ENCODE peak calls at places on chromosome 9, in four cellular contexts. O is GM12878, P is K562, U is HepG2. B is an unnamed sample.

GRCh38 chr9:104093647-104094533 is at the start of gene SMC2:
- DNase-seq in O (peak; percentile 85), P (peak; percentile 93), U (peak; percentile 83), B (peak; percentile 84)

GRCh38 chr9:87567047-87567446 is 69.4 kb downstream of the DAPK1 start:
- DNase-seq in O (no peak), P (no peak), U (no peak), B (no peak)

GRCh38 chr9:73155389-73155788 is 3.7 kb downstream of the ANXA1 start:
- DNase-seq in O (no peak), P (no peak), U (no peak), B (no peak)

GRCh38 chr9:111094433-111095421 is 56.5 kb upstream of the LPAR1 start:
- DNase-seq in O (peak; percentile 9), P (no peak), U (no peak), B (peak; percentile 90)

GRCh38 chr9:68651280-68651893 is 53.7 kb upstream of the PIP5K1B start:
- DNase-seq in O (no peak), P (peak; percentile 14), U (no peak), B (no peak)

GRCh38 chr9:71941060-71941568 is 29.7 kb downstream of the C9orf85 start:
- DNase-seq in O (no peak), P (no peak), U (no peak), B (peak; percentile 60)

GRCh38 chr9:3916984-3917383 is 382.9 kb downstream of the GLIS3 start:
- DNase-seq in O (no peak), P (no peak), U (no peak), B (peak; percentile 82)

GRCh38 chr9:97411789-97412627 is at the start of gene TDRD7:
- DNase-seq in O (peak; percentile 50), P (peak; percentile 92), U (peak; percentile 65), B (peak; percentile 75)

GRCh38 chr9:30505311-30505710 is 1879.1 kb upstream of the ACO1 start:
- DNase-seq in O (no peak), P (no peak), U (no peak), B (no peak)

GRCh38 chr9:19660019-19660418 is 128.8 kb downstream of the SLC24A2 start:
- DNase-seq in O (no peak), P (no peak), U (no peak), B (no peak)

GRCh38 chr9:100213730-100214477 is 114.9 kb downstream of the INVS start:
- DNase-seq in O (no peak), P (peak; percentile 27), U (no peak), B (peak; percentile 88)

DNA sequence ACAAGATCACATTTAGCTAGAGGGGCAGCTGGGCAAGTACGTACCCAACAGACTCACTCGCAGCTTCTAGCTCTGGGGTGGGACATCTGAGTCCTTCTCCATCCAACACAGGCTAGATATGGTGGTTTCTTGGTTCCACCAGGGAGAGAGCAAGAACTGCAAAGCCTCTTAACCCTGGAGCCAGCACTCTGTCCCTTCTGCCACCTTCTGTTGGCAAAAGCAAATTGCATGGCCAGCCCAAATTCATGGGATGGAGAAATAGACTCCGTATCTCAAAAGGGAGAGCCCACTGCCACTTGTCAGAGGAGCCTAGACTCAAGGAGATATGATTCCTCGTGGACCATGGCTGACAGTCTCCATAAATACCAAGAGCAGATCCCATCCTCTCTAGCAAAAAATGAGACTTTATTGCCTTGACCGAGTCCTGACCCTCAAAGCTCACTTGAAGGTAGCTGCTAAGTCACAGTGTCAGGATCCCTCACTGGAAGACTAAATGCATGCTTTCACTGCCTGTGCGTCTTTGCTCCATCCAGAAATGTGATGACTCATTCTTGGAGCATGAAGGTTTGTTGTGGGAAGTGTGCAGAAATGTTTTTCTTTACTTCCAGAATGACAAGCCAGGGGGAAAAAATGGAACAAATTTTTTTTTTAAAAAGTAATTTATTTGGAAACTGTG is 28.8 kb upstream of the ROR2 start:
- DNase-seq in O (no peak), P (peak; percentile 61), U (no peak), B (peak; percentile 93)
- TF ChIP-seq CEBPB in O (no peak), P (no peak), U (no peak), B (no peak)

GRCh38 chr9:127825319-127826051 is 22.8 kb downstream of the FPGS start:
- DNase-seq in O (no peak), P (peak; percentile 86), U (peak; percentile 56), B (no peak)

GRCh38 chr9:127832248-127832647 is 22.2 kb downstream of the ENG start:
- DNase-seq in O (no peak), P (no peak), U (no peak), B (no peak)

GRCh38 chr9:127826253-127826913 is 23.7 kb downstream of the FPGS start:
- DNase-seq in O (no peak), P (no peak), U (no peak), B (no peak)

GRCh38 chr9:127829205-127829935 is 25.1 kb downstream of the ENG start:
- DNase-seq in O (no peak), P (no peak), U (no peak), B (no peak)

DNA sequence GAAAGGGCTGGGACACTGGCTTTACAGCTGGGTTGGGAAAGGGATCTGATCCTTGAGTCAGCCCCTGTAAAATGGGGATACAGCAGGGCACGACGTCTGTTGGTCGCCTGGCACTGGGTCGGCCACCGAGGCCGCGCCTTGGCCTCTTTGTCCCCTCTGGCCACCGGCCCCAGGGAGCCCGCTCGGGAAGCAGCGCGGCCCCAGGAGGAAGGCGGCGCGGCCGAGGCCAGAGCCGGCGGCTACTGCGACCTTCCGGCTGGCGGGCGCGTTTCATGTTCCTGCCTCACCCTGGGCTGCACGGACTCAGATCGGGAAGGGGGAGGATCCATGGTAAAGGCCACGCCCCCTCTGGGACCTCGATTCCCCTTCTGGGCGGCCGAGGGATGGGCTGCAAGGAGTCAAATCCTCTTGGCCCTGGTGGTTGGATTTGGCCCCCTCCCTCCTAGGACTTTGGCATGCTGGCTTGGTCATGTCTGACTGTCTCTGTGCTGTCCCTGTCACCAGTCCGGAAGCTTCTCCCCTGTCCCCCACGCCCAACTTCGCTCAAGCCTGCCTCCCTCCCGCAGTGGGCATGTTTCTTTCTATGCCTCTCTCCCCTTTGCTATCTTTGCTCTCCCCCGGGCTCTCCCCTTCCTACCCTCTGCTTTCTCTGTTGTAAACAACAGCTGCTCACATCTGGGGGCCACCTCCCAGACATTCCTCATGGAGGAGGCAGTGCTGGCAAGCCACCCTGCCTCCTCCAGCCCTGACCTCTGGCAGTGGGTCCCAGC is 25.8 kb downstream of the FPGS start:
- DNase-seq in O (no peak), P (peak; percentile 94), U (peak; percentile 83), B (peak; percentile 51)
- TF ChIP-seq MXI1 in O (no peak), P (no peak), U (peak; percentile 40), B (no peak)

GRCh38 chr9:116616304-116616914 is 70.7 kb upstream of the TRIM32 start:
- DNase-seq in O (no peak), P (no peak), U (no peak), B (no peak)
- TF ChIP-seq RAD21 in O (no peak), P (no peak), U (no peak), B (no peak)

DNA sequence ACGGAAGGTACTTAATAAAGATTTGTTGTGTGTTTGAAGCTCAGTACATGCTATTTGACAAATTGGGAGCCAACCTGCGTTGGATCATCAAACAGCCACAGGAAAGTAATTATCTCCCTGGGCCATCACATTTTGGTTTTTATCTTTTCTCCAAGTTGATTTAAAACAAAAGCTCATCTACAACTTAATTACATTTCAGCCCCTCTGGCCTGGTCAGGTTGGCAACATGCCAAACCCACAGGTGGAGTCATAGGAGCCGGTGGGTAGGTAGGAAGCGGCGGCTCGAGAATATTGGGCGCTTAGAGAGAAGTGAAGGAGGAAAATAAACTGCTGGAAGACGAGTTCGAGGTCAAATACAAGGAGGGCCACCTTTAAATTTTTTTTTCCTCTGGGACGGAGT is 64.9 kb upstream of the FANCC start:
- DNase-seq in O (no peak), P (no peak), U (no peak), B (no peak)
- TF ChIP-seq CEBPB in O (no peak), P (no peak), U (no peak), B (no peak)

GRCh38 chr9:105243015-105243686 is 1.3 kb upstream of the SLC44A1 start:
- DNase-seq in O (no peak), P (peak; percentile 19), U (no peak), B (peak; percentile 49)
- TF ChIP-seq MXI1 in O (no peak), P (no peak), U (no peak), B (no peak)

DNA sequence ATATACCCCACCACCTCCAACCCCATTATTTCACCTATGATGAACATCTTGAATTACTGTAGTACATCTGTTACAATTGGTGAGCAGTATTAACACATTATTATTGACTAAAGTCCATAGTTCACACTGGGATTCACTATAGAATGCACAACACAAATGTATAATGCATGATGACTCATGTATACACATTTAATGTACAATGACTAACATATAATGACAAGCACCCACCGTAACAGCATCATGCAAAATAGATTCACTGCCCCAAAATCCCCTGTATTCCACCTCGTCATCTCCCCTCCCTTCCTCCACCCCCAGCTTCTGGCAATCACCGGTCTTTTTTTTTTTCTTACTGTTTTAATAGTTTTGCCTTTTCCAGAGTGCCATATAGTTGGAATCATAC is 47.1 kb upstream of the NEK6 start:
- DNase-seq in O (peak; percentile 69), P (no peak), U (no peak), B (peak; percentile 61)
- TF ChIP-seq RAD21 in O (no peak), P (no peak), U (no peak), B (no peak)

GRCh38 chr9:137317021-137317978 is 15.2 kb upstream of the NRARP start:
- DNase-seq in O (no peak), P (no peak), U (no peak), B (no peak)

GRCh38 chr9:137314561-137315560 is 12.8 kb upstream of the NRARP start:
- DNase-seq in O (no peak), P (no peak), U (no peak), B (no peak)

GRCh38 chr9:137317979-137318511 is 16.0 kb upstream of the NRARP start:
- DNase-seq in O (no peak), P (no peak), U (no peak), B (no peak)

GRCh38 chr9:137315581-137316011 is 13.5 kb upstream of the NRARP start:
- DNase-seq in O (no peak), P (no peak), U (no peak), B (no peak)

DNA sequence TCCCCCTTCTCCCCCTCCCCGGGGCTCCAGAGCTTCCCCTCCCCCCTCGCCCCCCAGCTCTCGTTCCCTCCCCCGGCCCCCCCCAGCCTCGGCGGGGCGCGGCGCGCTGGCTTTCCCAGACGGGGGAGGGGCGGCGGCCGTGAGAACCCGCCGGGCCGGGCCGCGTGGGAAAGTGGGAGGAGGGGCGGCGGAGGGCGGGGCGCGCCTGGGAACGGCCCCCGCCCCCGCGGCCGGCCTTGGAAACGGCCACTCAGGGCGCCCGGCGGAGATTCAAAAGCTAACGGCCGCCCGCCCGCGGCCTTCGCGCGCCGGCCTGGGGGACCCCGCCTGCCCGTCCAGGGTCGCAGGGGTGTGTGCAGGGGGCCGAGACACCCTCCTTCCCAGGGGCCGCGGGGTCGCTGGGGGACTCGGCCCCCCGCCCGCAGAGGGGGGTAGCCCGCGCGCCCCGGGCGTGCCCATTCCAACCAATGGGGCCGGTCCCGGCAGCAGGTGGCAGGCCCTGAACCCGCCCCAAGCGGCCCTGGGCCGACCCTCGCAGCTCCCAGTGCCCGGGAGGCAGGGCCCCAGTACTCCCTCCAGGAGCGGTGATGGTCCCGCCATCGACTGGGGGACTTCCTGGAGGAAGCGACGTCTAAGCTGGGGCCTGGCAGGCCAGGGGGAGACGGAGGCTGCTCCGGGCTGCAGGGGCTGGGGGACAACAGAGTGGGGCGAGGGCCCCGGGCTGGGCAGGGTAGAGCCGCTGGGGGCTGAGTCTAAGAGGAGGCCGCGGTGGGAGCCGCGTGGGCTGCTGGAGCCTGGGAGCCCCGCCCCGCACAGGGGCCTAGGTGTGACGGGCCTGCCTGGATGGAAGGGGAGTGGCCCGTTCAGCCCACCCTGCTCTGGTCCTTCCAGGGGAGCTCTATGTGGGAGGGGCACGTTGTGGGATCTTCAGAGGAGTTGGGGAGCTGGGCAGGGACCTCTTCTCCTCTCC is 14.2 kb upstream of the NRARP start:
- DNase-seq in O (no peak), P (peak; percentile 86), U (no peak), B (no peak)
- TF ChIP-seq CEBPB in O (no peak), P (no peak), U (no peak), B (no peak)